ENCODE peak calls at places on chromosomes 12 and 14, in five cellular contexts. D is lower lobe of right lung, Y is HepG2, O is fibroblast of lung, A is left lung. E is an unnamed sample.
A peak's percentile ranks its signal among the peaks of the same experiment; 100 is the strongest.

GRCh38 chr12:3928538-3929220 is 55.5 kb upstream of the PARP11 start:
- DNase-seq in A (no peak), D (no peak), O (no peak), Y (no peak), E (no peak)

GRCh38 chr14:41280745-41281144 is 325.9 kb upstream of the LRFN5 start:
- DNase-seq in D (no peak), O (peak; percentile 1), Y (no peak), A (no peak), E (no peak)

GRCh38 chr14:76655331-76655730 is 105.9 kb upstream of the VASH1 start:
- DNase-seq in Y (no peak), A (no peak), O (no peak), D (no peak), E (no peak)

GRCh38 chr14:72543325-72543724 is 350.6 kb downstream of the DPF3 start:
- DNase-seq in D (no peak), Y (no peak), A (no peak), O (no peak), E (no peak)

GRCh38 chr12:27260746-27261145 is 16.7 kb downstream of the STK38L start:
- DNase-seq in A (no peak), O (peak; percentile 60), D (no peak), Y (no peak), E (no peak)

GRCh38 chr12:91983935-91984334 is 161.7 kb downstream of the BTG1 start:
- DNase-seq in O (no peak), A (no peak), D (no peak), Y (no peak), E (no peak)

GRCh38 chr14:54086780-54087179 is 130.2 kb upstream of the BMP4 start:
- DNase-seq in A (no peak), D (no peak), Y (no peak), O (peak; percentile 44), E (no peak)

GRCh38 chr12:127980585-127980984 is 286.4 kb upstream of the TMEM132C start:
- DNase-seq in D (no peak), Y (no peak), O (no peak), A (no peak), E (no peak)

GRCh38 chr14:50396636-50397460 is at the start of gene CDKL1:
- DNase-seq in D (peak; percentile 80), O (peak; percentile 80), Y (peak; percentile 32), A (peak; percentile 93), E (peak; percentile 18)

GRCh38 chr14:99756796-99757195 is 36.4 kb upstream of the EML1 start:
- DNase-seq in Y (no peak), O (peak; percentile 63), A (no peak), D (peak; percentile 33), E (no peak)

GRCh38 chr14:85217412-85217811 is 312.5 kb upstream of the FLRT2 start:
- DNase-seq in Y (no peak), D (no peak), O (peak; percentile 74), A (no peak), E (no peak)

GRCh38 chr12:98741229-98741614 is 96.1 kb downstream of the APAF1 start:
- DNase-seq in A (no peak), D (no peak), Y (no peak), O (peak; percentile 56), E (no peak)

GRCh38 chr12:29241821-29242591 is 92.9 kb downstream of the FAR2 start:
- DNase-seq in O (peak; percentile 89), D (no peak), Y (peak; percentile 37), A (no peak), E (no peak)

GRCh38 chr12:122184522-122184921 is 1.6 kb downstream of the LRRC43 start:
- DNase-seq in O (no peak), D (no peak), A (no peak), Y (no peak), E (no peak)

GRCh38 chr12:125561-125960 is 59.0 kb downstream of the IQSEC3 start:
- DNase-seq in O (no peak), D (no peak), Y (no peak), A (peak; percentile 73), E (no peak)

GRCh38 chr14:59439256-59440015 is 25.7 kb downstream of the GPR135 start:
- DNase-seq in D (no peak), A (no peak), Y (no peak), O (peak; percentile 62), E (no peak)

GRCh38 chr14:31391977-31392503 is 28.3 kb downstream of the HEATR5A start:
- DNase-seq in A (no peak), D (no peak), Y (no peak), O (no peak), E (no peak)

GRCh38 chr12:113060336-113060960 is 3.9 kb downstream of the DTX1 start:
- DNase-seq in O (no peak), Y (no peak), D (no peak), A (no peak), E (no peak)

GRCh38 chr14:21233457-21234076 is 35.7 kb downstream of the HNRNPC start:
- DNase-seq in A (no peak), Y (peak; percentile 40), O (no peak), D (no peak), E (no peak)

GRCh38 chr12:88897723-88898122 is 317.5 kb upstream of the KITLG start:
- DNase-seq in A (no peak), Y (no peak), D (no peak), O (peak; percentile 59), E (no peak)

GRCh38 chr12:8912910-8913309 is 1.4 kb upstream of the PHC1 start:
- DNase-seq in A (no peak), D (no peak), Y (no peak), O (no peak), E (no peak)

GRCh38 chr14:54025661-54026060 is 69.0 kb upstream of the BMP4 start:
- DNase-seq in Y (peak; percentile 36), D (no peak), O (peak; percentile 26), A (no peak), E (no peak)

GRCh38 chr12:7542813-7543212 is 39.2 kb upstream of the CD163 start:
- DNase-seq in O (no peak), Y (no peak), A (no peak), D (no peak), E (no peak)

GRCh38 chr12:93347054-93347786 is 30.5 kb upstream of the NUDT4 start:
- DNase-seq in D (no peak), Y (no peak), O (no peak), A (no peak), E (no peak)
- H3K9me3 ChIP-seq in D (no peaks in the 10 kb centered on the region), Y (no peaks in the 10 kb centered on the region), O (no peaks in the 10 kb centered on the region), A (no peaks in the 10 kb centered on the region), E (no peaks in the 10 kb centered on the region)

DNA sequence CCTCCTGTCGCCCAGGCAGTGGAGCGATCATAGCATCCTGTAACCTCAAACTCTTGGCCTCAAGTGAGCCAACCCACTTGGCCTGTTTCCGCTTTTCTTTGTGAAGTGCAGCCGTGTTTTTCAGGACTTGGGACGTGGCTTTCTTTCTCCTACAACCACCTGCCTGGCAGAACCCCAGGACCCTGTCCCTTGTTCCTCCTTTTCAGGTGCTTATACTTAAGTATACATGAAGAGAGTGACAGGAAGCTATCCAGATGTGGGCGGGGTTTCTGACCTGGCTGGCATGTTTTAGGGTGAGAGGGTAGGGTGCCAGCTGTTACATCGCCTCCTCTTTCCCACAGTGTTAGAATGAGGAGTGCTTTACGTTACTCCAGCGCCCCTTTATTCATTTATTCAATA is 684 bp downstream of the ZNF140 start:
- DNase-seq in Y (no peak), D (no peak), A (no peak), O (no peak), E (no peak)
- H3K9me3 ChIP-seq in Y (peaks cover 76% of the 10 kb centered on the region), D (peaks cover 76% of the 10 kb centered on the region), A (no peaks in the 10 kb centered on the region), O (peaks cover 1% of the 10 kb centered on the region), E (peaks cover 35% of the 10 kb centered on the region)

GRCh38 chr12:133107121-133107520 is 23.0 kb downstream of the ZNF891 start:
- DNase-seq in D (no peak), A (no peak), O (no peak), Y (no peak), E (no peak)

GRCh38 chr12:133108150-133108549 is 21.9 kb downstream of the ZNF891 start:
- DNase-seq in O (no peak), D (no peak), Y (no peak), A (no peak), E (no peak)

GRCh38 chr12:133106253-133106652 is 23.8 kb downstream of the ZNF891 start:
- DNase-seq in O (peak; percentile 20), Y (no peak), D (no peak), A (no peak), E (no peak)

GRCh38 chr12:133105620-133106019 is 24.5 kb downstream of the ZNF891 start:
- DNase-seq in A (no peak), O (no peak), Y (no peak), D (no peak), E (no peak)
- H3K9me3 ChIP-seq in A (peaks cover 43% of the 10 kb centered on the region), O (peaks cover 7% of the 10 kb centered on the region), Y (peaks cover 100% of the 10 kb centered on the region), D (peaks cover 100% of the 10 kb centered on the region), E (peaks cover 57% of the 10 kb centered on the region)

DNA sequence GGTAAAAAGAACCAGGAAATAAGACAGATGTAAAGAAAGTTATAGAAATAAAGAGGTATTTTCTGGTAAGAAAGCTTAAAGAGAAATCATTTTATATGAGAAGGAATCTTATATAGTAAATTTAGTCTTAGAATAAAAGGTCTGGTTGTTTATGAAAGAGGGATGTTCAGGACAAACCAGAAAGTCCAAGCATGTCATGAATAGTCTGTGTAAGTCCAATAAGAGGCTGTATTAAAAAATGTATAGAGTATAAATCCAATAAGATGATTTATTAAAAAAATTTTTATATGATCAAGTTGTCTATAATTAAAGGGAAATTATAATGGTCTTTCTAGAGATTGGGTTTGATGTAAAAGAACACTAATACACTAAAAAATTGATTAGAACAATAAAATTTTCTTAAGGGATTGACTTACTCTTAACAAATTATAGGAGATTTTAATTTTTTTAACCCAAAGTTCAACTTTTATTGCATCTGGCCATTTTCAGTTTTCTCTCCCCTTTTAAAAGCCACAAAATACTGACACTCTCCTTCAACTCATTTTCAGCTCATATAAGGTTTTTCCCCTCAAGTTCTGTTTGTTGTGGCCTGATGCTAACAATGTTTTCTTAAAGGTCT is 35.1 kb downstream of the ST8SIA1 start:
- DNase-seq in A (no peak), D (no peak), O (no peak), Y (no peak), E (no peak)
- H3K9me3 ChIP-seq in A (no peaks in the 10 kb centered on the region), D (peaks cover 15% of the 10 kb centered on the region), O (no peaks in the 10 kb centered on the region), Y (peaks cover 37% of the 10 kb centered on the region), E (no peaks in the 10 kb centered on the region)

DNA sequence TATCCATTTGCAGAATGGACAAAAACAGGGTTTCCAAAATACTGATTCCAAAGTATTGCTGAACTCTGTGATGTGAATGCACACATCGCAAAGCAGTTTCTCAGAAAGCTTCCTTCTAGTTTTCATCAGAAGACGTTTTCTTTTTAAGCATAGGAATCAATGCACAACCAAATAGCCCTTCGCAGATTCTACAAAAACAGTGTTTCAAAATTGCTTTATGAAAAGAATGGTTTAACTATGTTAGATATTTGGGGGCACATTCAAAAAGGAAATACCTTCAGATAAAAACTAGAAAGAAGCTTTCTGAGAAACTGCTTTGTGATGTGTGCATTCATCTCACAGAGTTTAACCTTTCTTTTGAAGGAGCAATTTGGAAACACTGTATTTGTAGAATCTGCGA is 569.7 kb downstream of the ALG10 start:
- DNase-seq in D (no peak), Y (no peak), O (no peak), A (no peak), E (no peak)
- H3K9me3 ChIP-seq in D (peaks cover 98% of the 10 kb centered on the region), Y (peaks cover 100% of the 10 kb centered on the region), O (no peaks in the 10 kb centered on the region), A (no peaks in the 10 kb centered on the region), E (peaks cover 3% of the 10 kb centered on the region)

GRCh38 chr12:5033883-5034282 is 9.8 kb upstream of the KCNA5 start:
- DNase-seq in Y (no peak), D (no peak), A (no peak), O (peak; percentile 7), E (no peak)
- H3K9me3 ChIP-seq in Y (no peaks in the 10 kb centered on the region), D (no peaks in the 10 kb centered on the region), A (no peaks in the 10 kb centered on the region), O (no peaks in the 10 kb centered on the region), E (no peaks in the 10 kb centered on the region)